ENCODE peak calls at places on chromosome 22, in eight cellular contexts. B is CD8-positive, alpha-beta T cell; Z is K562; X is cardiac muscle cell; E is sigmoid colon; K is BJ; O is astrocyte of the spinal cord; G is mucosa of descending colon. A is an unnamed sample.

GRCh38 chr22:47168900-47169800 is 406.7 kb downstream of the TBC1D22A start:
- DNase-seq in G (peak), O (no peak), Z (peak), E (peak), B (no peak), X (peak), K (no peak), A (peak)

GRCh38 chr22:37467556-37467955 is 18.6 kb downstream of the MFNG start:
- DNase-seq in O (no peak), X (no peak), Z (no peak), E (no peak), B (no peak), G (no peak), K (no peak), A (no peak)

GRCh38 chr22:42138972-42139371 is 8.4 kb upstream of the CYP2D6 start:
- DNase-seq in B (no peak), K (no peak), X (no peak), E (no peak), G (no peak), Z (no peak), O (no peak), A (no peak)

GRCh38 chr22:48718818-48719500 is 1108.7 kb downstream of the BRD1 start:
- DNase-seq in B (no peak), G (no peak), E (peak), X (no peak), K (no peak), Z (no peak), O (no peak), A (peak)

GRCh38 chr22:31081963-31082605 is 966 bp downstream of the SMTN start:
- DNase-seq in E (no peak), O (no peak), K (no peak), Z (no peak), X (peak), B (no peak), G (peak), A (no peak)

GRCh38 chr22:47277511-47277910 is 515.1 kb downstream of the TBC1D22A start:
- DNase-seq in Z (no peak), G (no peak), K (no peak), E (peak), O (no peak), X (no peak), B (no peak), A (no peak)

GRCh38 chr22:27207907-27208306 is 550.5 kb downstream of the MIAT start:
- DNase-seq in K (no peak), G (no peak), Z (no peak), O (peak), B (no peak), E (no peak), X (no peak), A (no peak)

GRCh38 chr22:24571266-24571665 is 15.5 kb downstream of the SNRPD3 start:
- DNase-seq in G (no peak), X (no peak), B (no peak), E (no peak), K (no peak), Z (no peak), O (no peak), A (no peak)

GRCh38 chr22:26430600-26430999 is 1.5 kb downstream of the ASPHD2 start:
- DNase-seq in G (no peak), K (no peak), O (no peak), X (no peak), Z (no peak), E (no peak), B (no peak), A (no peak)

GRCh38 chr22:40485813-40486610 is 115.6 kb downstream of the SGSM3 start:
- DNase-seq in X (peak), G (no peak), Z (no peak), E (no peak), O (peak), K (no peak), B (no peak), A (no peak)

GRCh38 chr22:31177420-31178162 is 17.6 kb downstream of the RNF185 start:
- DNase-seq in Z (no peak), E (no peak), X (peak), O (peak), G (no peak), K (peak), B (no peak), A (no peak)

GRCh38 chr22:48736593-48737460 is 1090.8 kb downstream of the BRD1 start:
- DNase-seq in X (no peak), K (no peak), O (no peak), G (peak), Z (no peak), E (no peak), B (no peak), A (peak)

GRCh38 chr22:36629320-36629719 is 74.2 kb downstream of the CACNG2 start:
- DNase-seq in E (no peak), G (no peak), O (no peak), B (no peak), K (no peak), Z (no peak), X (no peak), A (no peak)

GRCh38 chr22:36435516-36436415 is 45.7 kb downstream of the TXN2 start:
- DNase-seq in X (no peak), O (no peak), G (peak), B (peak), E (no peak), Z (no peak), K (no peak), A (no peak)

GRCh38 chr22:48702573-48703264 is 1125.0 kb downstream of the BRD1 start:
- DNase-seq in O (no peak), X (peak), K (no peak), B (no peak), E (peak), Z (no peak), G (no peak), A (no peak)

GRCh38 chr22:26395926-26396325 is 33.1 kb upstream of the ASPHD2 start:
- DNase-seq in E (no peak), G (no peak), Z (no peak), B (no peak), X (no peak), O (no peak), K (no peak), A (no peak)

GRCh38 chr22:34278121-34278520 is 357.8 kb upstream of the LARGE1 start:
- DNase-seq in X (no peak), G (no peak), E (no peak), K (no peak), O (no peak), Z (no peak), B (no peak), A (no peak)

GRCh38 chr22:40580631-40581030 is 55.9 kb downstream of the MRTFA start:
- DNase-seq in O (no peak), G (no peak), E (no peak), K (no peak), Z (no peak), B (no peak), X (no peak), A (no peak)

GRCh38 chr22:21807545-21807944 is 59.9 kb downstream of the MAPK1 start:
- DNase-seq in G (no peak), E (no peak), B (no peak), Z (no peak), K (no peak), O (no peak), X (peak), A (no peak)

GRCh38 chr22:33542153-33542552 is 378.1 kb downstream of the LARGE1 start:
- DNase-seq in B (no peak), X (no peak), Z (no peak), E (no peak), K (no peak), O (no peak), G (no peak), A (no peak)

GRCh38 chr22:37519268-37520195 is at the start of gene CARD10:
- DNase-seq in B (no peak), G (peak), Z (peak), O (no peak), K (no peak), X (peak), E (no peak), A (no peak)

GRCh38 chr22:48827904-48828555 is 999.6 kb downstream of the BRD1 start:
- DNase-seq in K (no peak), Z (no peak), X (no peak), O (no peak), E (no peak), B (no peak), G (no peak), A (peak)

GRCh38 chr22:31347251-31348008 is 1.3 kb upstream of the PATZ1 start:
- DNase-seq in Z (no peak), G (peak), E (peak), O (peak), X (peak), B (peak), K (no peak), A (no peak)

GRCh38 chr22:48004038-48004437 is 1241.6 kb downstream of the TBC1D22A start:
- DNase-seq in X (no peak), G (no peak), B (no peak), K (no peak), Z (peak), E (no peak), O (no peak), A (no peak)

GRCh38 chr22:39690901-39691620 is 120.5 kb downstream of the CACNA1I start:
- DNase-seq in G (no peak), X (peak), O (no peak), E (no peak), K (no peak), Z (peak), B (no peak), A (no peak)

GRCh38 chr22:28030442-28030841 is 111.4 kb upstream of the PITPNB start:
- DNase-seq in E (no peak), X (no peak), Z (no peak), B (no peak), O (no peak), G (no peak), K (no peak), A (no peak)

GRCh38 chr22:32591620-32592019 is 117.0 kb downstream of the FBXO7 start:
- DNase-seq in E (no peak), K (peak), G (no peak), X (peak), Z (no peak), B (no peak), O (peak), A (no peak)

GRCh38 chr22:35749808-35750207 is 32.1 kb downstream of the APOL5 start:
- DNase-seq in G (no peak), X (no peak), B (no peak), K (peak), O (no peak), Z (no peak), E (no peak), A (no peak)

GRCh38 chr22:35947794-35948425 is 80.7 kb downstream of the RBFOX2 start:
- DNase-seq in B (no peak), X (no peak), K (no peak), G (no peak), E (no peak), Z (no peak), O (peak), A (no peak)

GRCh38 chr22:27318516-27318915 is 483.0 kb downstream of the MN1 start:
- DNase-seq in Z (peak), K (peak), O (peak), X (peak), E (no peak), G (no peak), B (no peak), A (no peak)

GRCh38 chr22:19270873-19271272 is 20.6 kb downstream of the CLTCL1 start:
- DNase-seq in O (no peak), E (no peak), G (no peak), Z (no peak), X (no peak), B (no peak), K (no peak), A (no peak)
- TF ChIP-seq CTCF in O (no peak), E (no peak), G (no peak), Z (peak), X (no peak), B (no peak), K (no peak), A (no peak)

DNA sequence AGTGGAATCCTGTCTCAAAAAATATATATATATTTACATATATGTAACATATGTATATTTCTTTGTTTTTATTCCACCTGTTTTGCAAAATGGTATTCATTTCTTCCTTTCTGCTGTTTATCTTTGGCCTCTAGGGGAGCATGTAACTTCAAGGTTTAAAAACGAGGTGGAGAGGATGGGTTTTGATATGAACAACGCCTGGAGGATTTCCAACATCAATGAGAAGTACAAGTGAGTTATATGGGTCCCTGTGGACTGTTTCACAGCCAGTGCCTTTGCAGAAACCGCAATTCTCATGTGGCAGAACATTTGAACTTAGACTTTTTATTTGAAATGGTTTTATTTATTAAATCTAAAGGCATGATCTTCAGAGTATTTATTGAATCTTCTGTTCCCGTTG is 81.6 kb upstream of the HORMAD2 start:
- DNase-seq in X (no peak), E (no peak), O (no peak), B (no peak), Z (peak), G (no peak), K (no peak), A (no peak)
- TF ChIP-seq CTCF in X (no peak), E (no peak), O (peak), B (no peak), Z (peak), G (no peak), K (no peak), A (no peak)

GRCh38 chr22:50139843-50140415 is 30.6 kb upstream of the PANX2 start:
- DNase-seq in B (no peak), X (no peak), G (no peak), O (no peak), K (no peak), E (no peak), Z (peak), A (no peak)

GRCh38 chr22:50141462-50141861 is 29.1 kb upstream of the PANX2 start:
- DNase-seq in K (no peak), Z (no peak), G (no peak), B (no peak), O (no peak), E (no peak), X (no peak), A (no peak)

GRCh38 chr22:50143096-50143495 is 27.4 kb upstream of the PANX2 start:
- DNase-seq in E (no peak), Z (no peak), G (no peak), B (no peak), X (no peak), K (no peak), O (no peak), A (no peak)

GRCh38 chr22:50140615-50141014 is 29.9 kb upstream of the PANX2 start:
- DNase-seq in X (peak), Z (no peak), O (no peak), B (no peak), E (no peak), G (no peak), K (no peak), A (no peak)

GRCh38 chr22:50141891-50142363 is 28.6 kb upstream of the PANX2 start:
- DNase-seq in O (no peak), E (peak), Z (peak), G (no peak), B (no peak), K (no peak), X (no peak), A (no peak)
- TF ChIP-seq CTCF in O (peak), E (no peak), Z (peak), G (no peak), B (no peak), K (no peak), X (peak), A (peak)

GRCh38 chr22:50470491-50470890 is 4.3 kb downstream of the SBF1 start:
- DNase-seq in Z (no peak), K (no peak), X (no peak), E (no peak), O (no peak), B (no peak), G (peak), A (no peak)

GRCh38 chr22:50473088-50473487 is 1.7 kb downstream of the SBF1 start:
- DNase-seq in G (no peak), X (no peak), Z (peak), B (peak), K (no peak), E (no peak), O (no peak), A (no peak)

GRCh38 chr22:50469377-50470305 is 5.2 kb downstream of the SBF1 start:
- DNase-seq in E (peak), B (peak), O (peak), X (peak), K (no peak), G (peak), Z (peak), A (no peak)

GRCh38 chr22:50471962-50472361 is 2.9 kb downstream of the SBF1 start:
- DNase-seq in E (no peak), G (no peak), O (no peak), K (no peak), X (no peak), Z (no peak), B (no peak), A (no peak)

DNA sequence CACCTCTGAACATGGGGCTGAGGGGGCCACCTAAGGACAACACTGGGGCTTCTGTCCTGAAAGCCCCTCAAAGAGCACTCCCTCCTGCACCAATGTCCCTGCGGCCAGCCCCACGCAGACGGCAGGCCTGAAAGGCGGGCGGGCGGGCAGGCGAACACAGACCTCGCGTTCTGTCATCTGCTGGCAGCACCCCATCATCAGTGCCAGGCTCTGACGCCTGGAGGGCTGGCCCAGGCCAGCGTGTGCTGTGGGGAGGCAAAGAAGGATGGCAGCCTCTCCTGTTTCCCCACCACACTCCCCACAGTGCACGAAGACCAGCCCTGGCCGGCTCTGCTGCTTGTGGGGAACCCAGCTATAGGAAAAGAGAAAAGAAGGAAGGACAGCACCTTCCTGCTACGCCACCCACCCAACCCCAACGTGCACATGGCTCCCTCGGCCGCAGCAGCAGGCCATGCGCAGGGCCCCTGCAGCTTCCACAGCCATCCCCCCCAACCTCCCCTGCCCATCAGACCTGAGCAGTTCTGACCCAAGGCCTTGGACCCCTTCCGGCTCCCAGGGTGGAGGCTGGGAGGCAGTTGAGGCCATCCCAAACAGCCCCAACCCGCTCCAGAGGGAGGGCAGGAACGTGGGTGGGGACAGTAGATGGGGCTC is 3.5 kb downstream of the SBF1 start:
- DNase-seq in Z (no peak), K (no peak), O (no peak), E (no peak), X (no peak), G (no peak), B (no peak), A (no peak)
- TF ChIP-seq CTCF in Z (no peak), K (no peak), O (no peak), E (no peak), X (no peak), G (no peak), B (no peak), A (no peak)

DNA sequence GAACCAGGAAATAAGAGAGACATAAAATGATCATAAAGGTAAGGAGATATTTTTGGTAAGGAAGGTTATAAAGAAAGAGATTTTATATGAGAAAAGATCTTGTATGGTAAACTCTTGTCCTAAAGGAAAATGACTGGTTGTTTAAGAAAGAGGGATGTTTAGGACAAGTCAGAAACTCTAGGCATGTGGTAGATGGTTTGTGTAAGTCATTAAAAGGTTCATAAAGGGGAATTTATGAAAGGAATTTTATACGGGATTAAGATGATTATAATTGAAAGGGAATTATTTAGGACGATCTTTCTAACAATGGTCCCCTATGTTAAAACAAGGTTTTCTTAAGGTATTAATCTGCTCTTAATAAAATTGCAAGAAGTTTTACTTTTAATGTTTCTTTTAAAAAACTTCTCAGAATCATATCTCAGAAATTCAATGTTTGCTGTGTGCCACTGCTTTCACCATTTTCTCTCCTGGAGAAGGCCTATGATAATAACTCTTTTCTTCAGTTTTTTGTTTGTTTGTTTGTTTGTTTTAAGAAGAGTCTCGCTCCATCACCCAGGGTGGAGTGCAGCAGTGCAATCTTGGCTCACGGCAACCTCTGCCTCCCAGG is 13.8 kb upstream of the FBLN1 start:
- DNase-seq in E (no peak), K (no peak), Z (no peak), X (no peak), O (no peak), B (no peak), G (no peak), A (no peak)
- TF ChIP-seq CTCF in E (no peak), K (no peak), Z (no peak), X (no peak), O (no peak), B (no peak), G (no peak), A (no peak)

GRCh38 chr22:43244385-43244784 is 57.5 kb upstream of the TTLL12 start:
- DNase-seq in B (no peak), X (no peak), Z (no peak), K (no peak), E (no peak), G (no peak), O (no peak), A (no peak)
- TF ChIP-seq CTCF in B (no peak), X (no peak), Z (no peak), K (no peak), E (no peak), G (no peak), O (no peak), A (no peak)

DNA sequence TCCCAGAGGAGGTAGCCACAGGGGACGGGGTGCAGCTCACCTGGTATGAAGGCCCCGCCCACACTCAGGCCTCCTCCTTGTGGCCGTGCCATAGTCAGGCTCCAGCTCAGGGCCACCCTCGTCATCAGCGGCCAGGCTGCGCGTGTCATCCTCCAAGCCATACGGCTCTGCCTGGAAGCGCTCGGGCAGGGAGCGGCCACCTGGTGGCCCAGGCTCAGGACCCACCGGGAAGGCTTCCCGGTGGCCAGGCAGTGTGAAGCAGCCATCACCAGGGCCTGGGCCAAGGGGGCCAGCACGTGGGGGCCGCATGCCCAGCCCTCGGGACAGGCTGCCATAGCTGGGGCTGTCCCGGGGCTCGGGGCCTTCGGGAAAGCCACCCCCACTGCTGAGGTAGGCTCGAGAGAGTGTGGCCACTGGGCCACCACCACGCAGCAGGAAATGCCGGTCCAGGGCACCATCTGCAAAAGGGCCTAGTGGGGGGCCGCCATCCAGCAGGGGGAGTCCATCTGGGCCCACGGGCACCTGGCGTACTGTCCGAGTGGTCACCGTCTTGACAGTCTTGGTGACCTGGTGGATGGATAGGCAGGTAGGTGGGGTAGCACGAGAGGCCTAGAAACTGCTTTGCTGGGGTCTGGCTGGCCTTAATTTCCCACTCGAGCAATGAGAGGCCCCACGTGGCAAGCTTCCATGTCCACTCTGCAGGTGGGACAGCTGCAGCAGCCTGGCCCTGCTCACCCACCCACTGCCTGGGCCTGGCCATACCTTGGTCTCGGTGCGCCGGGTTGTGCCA is 35.3 kb downstream of the ARVCF start:
- DNase-seq in K (no peak), E (no peak), O (no peak), B (no peak), Z (no peak), X (no peak), G (peak), A (peak)
- TF ChIP-seq CTCF in K (no peak), E (no peak), O (no peak), B (no peak), Z (no peak), X (no peak), G (no peak), A (no peak)